ENCODE peak calls at places on chromosome 10, in four cellular contexts. B is CD4-positive, CD25-positive, alpha-beta regulatory T cell; D is GM10248; L is brain microvascular endothelial cell. P is an unnamed sample.

GRCh38 chr10:110625951-110626855 is 17.9 kb upstream of the RBM20 start:
- DNase-seq in B (no peak), D (no peak), L (no peak), P (no peak)

GRCh38 chr10:133129854-133130495 is 30.0 kb upstream of the KNDC1 start:
- DNase-seq in B (no peak), D (no peak), L (no peak), P (no peak)

GRCh38 chr10:69573056-69573806 is at the start of gene NEUROG3:
- DNase-seq in B (no peak), D (peak), L (no peak), P (no peak)

GRCh38 chr10:71295641-71296040 is 23.4 kb upstream of the SLC29A3 start:
- DNase-seq in B (no peak), D (no peak), L (no peak), P (no peak)

GRCh38 chr10:88299787-88300186 is 283.3 kb downstream of the RNLS start:
- DNase-seq in B (no peak), D (no peak), L (no peak), P (no peak)

GRCh38 chr10:49609283-49610014 is 661 bp upstream of the SLC18A3 start:
- DNase-seq in B (no peak), D (no peak), L (no peak), P (no peak)

GRCh38 chr10:101843032-101843991 is at the start of gene KCNIP2:
- DNase-seq in B (peak), D (peak), L (no peak), P (no peak)

GRCh38 chr10:1872151-1872726 is 134.9 kb upstream of the ADARB2 start:
- DNase-seq in B (no peak), D (no peak), L (no peak), P (no peak)

GRCh38 chr10:86261470-86261869 is 105.1 kb downstream of the GRID1 start:
- DNase-seq in B (no peak), D (no peak), L (no peak), P (no peak)

GRCh38 chr10:48541144-48541795 is 63.6 kb downstream of the ARHGAP22 start:
- DNase-seq in B (no peak), D (no peak), L (no peak), P (no peak)

GRCh38 chr10:71970331-71970730 is 6.1 kb downstream of the CHST3 start:
- DNase-seq in B (no peak), D (no peak), L (no peak), P (no peak)

GRCh38 chr10:3241128-3242057 is 68.8 kb upstream of the PITRM1 start:
- DNase-seq in B (no peak), D (no peak), L (no peak), P (no peak)

GRCh38 chr10:86603256-86603655 is 51.1 kb upstream of the OPN4 start:
- DNase-seq in B (no peak), D (no peak), L (no peak), P (no peak)

GRCh38 chr10:24196426-24197039 is 12.4 kb upstream of the KIAA1217 start:
- DNase-seq in B (peak), D (peak), L (peak), P (peak)

GRCh38 chr10:47276576-47277351 is 23.2 kb upstream of the GDF10 start:
- DNase-seq in B (no peak), D (no peak), L (no peak), P (no peak)

GRCh38 chr10:51733061-51733460 is 33.7 kb upstream of the CSTF2T start:
- DNase-seq in B (no peak), D (no peak), L (peak), P (peak)

GRCh38 chr10:89550509-89550908 is 15.1 kb upstream of the SLC16A12 start:
- DNase-seq in B (no peak), D (no peak), L (peak), P (peak)

GRCh38 chr10:129710510-129710847 is 243.4 kb downstream of the MGMT start:
- DNase-seq in B (no peak), D (no peak), L (no peak), P (no peak)

GRCh38 chr10:114684085-114684821 is 26.2 kb upstream of the ABLIM1 start:
- DNase-seq in B (no peak), D (no peak), L (no peak), P (no peak)

GRCh38 chr10:122878799-122879338 is 512 bp downstream of the FAM24B start:
- DNase-seq in B (no peak), D (peak), L (no peak), P (no peak)

GRCh38 chr10:615583-616152 is 73.8 kb downstream of the DIP2C start:
- DNase-seq in B (no peak), D (no peak), L (peak), P (no peak)

GRCh38 chr10:36096571-36096970 is 454.5 kb upstream of the FZD8 start:
- DNase-seq in B (no peak), D (no peak), L (peak), P (no peak)

GRCh38 chr10:96397902-96398301 is 39.1 kb upstream of the OPALIN start:
- DNase-seq in B (no peak), D (no peak), L (no peak), P (no peak)

GRCh38 chr10:89090760-89091455 is 100.3 kb downstream of the FAS start:
- DNase-seq in B (no peak), D (no peak), L (no peak), P (no peak)

GRCh38 chr10:132551808-132552130 is 14.2 kb downstream of the INPP5A start:
- DNase-seq in B (no peak), D (no peak), L (no peak), P (no peak)

GRCh38 chr10:44882146-44882720 is 28.9 kb upstream of the TMEM72 start:
- DNase-seq in B (no peak), D (no peak), L (no peak), P (no peak)